ENCODE peak calls at places on chromosomes 12 and 14, in ten cellular contexts. One of them, this sample, is unnamed.

GRCh38 chr12:112214064-112214463 is 88.7 kb downstream of the TRAFD1 start:
- DNase-seq in GM03348: no peak
- DNase-seq in renal cortical epithelial cell: no peak
- DNase-seq in M059J: no peak
- DNase-seq in LoVo: no peak
- DNase-seq in CMK: no peak
- DNase-seq in HEK293T: no peak
- DNase-seq in HCT116: no peak
- DNase-seq in activated naive CD8-positive, alpha-beta T cell treated with anti-CD3 and anti-CD28 coated beads, Interleukin-2, amount 50 U/mL, for 24 hours: no peak
- DNase-seq in lower leg skin: no peak
- DNase-seq in this sample: no peak

GRCh38 chr12:107429006-107429698 is 256.4 kb upstream of the PWP1 start:
- DNase-seq in GM03348: no peak
- DNase-seq in renal cortical epithelial cell: no peak
- DNase-seq in M059J: no peak
- DNase-seq in LoVo: peak
- DNase-seq in CMK: no peak
- DNase-seq in HEK293T: no peak
- DNase-seq in HCT116: no peak
- DNase-seq in activated naive CD8-positive, alpha-beta T cell treated with anti-CD3 and anti-CD28 coated beads, Interleukin-2, amount 50 U/mL, for 24 hours: no peak
- DNase-seq in lower leg skin: no peak
- DNase-seq in this sample: no peak

GRCh38 chr14:57199911-57200310 is 68.8 kb downstream of the EXOC5 start:
- DNase-seq in GM03348: peak
- DNase-seq in renal cortical epithelial cell: peak
- DNase-seq in M059J: peak
- DNase-seq in LoVo: no peak
- DNase-seq in CMK: no peak
- DNase-seq in HEK293T: no peak
- DNase-seq in HCT116: no peak
- DNase-seq in activated naive CD8-positive, alpha-beta T cell treated with anti-CD3 and anti-CD28 coated beads, Interleukin-2, amount 50 U/mL, for 24 hours: peak
- DNase-seq in lower leg skin: no peak
- DNase-seq in this sample: no peak

GRCh38 chr14:95481391-95482022 is 34.9 kb downstream of the SYNE3 start:
- DNase-seq in GM03348: no peak
- DNase-seq in renal cortical epithelial cell: no peak
- DNase-seq in M059J: no peak
- DNase-seq in LoVo: no peak
- DNase-seq in CMK: no peak
- DNase-seq in HEK293T: no peak
- DNase-seq in HCT116: no peak
- DNase-seq in activated naive CD8-positive, alpha-beta T cell treated with anti-CD3 and anti-CD28 coated beads, Interleukin-2, amount 50 U/mL, for 24 hours: no peak
- DNase-seq in lower leg skin: no peak
- DNase-seq in this sample: no peak

GRCh38 chr12:52903285-52903854 is 1.5 kb downstream of the KRT8 start:
- DNase-seq in GM03348: peak
- DNase-seq in renal cortical epithelial cell: peak
- DNase-seq in M059J: peak
- DNase-seq in LoVo: peak
- DNase-seq in CMK: no peak
- DNase-seq in HEK293T: peak
- DNase-seq in HCT116: no peak
- DNase-seq in activated naive CD8-positive, alpha-beta T cell treated with anti-CD3 and anti-CD28 coated beads, Interleukin-2, amount 50 U/mL, for 24 hours: peak
- DNase-seq in lower leg skin: peak
- DNase-seq in this sample: peak

GRCh38 chr12:9742665-9743064 is 9.8 kb upstream of the CLECL1 start:
- DNase-seq in GM03348: no peak
- DNase-seq in renal cortical epithelial cell: no peak
- DNase-seq in M059J: no peak
- DNase-seq in LoVo: no peak
- DNase-seq in CMK: no peak
- DNase-seq in HEK293T: no peak
- DNase-seq in HCT116: no peak
- DNase-seq in activated naive CD8-positive, alpha-beta T cell treated with anti-CD3 and anti-CD28 coated beads, Interleukin-2, amount 50 U/mL, for 24 hours: no peak
- DNase-seq in lower leg skin: no peak
- DNase-seq in this sample: no peak

GRCh38 chr12:120468846-120469449 is 600 bp downstream of the SRSF9 start:
- DNase-seq in GM03348: peak
- DNase-seq in renal cortical epithelial cell: no peak
- DNase-seq in M059J: peak
- DNase-seq in LoVo: no peak
- DNase-seq in CMK: peak
- DNase-seq in HEK293T: peak
- DNase-seq in HCT116: no peak
- DNase-seq in activated naive CD8-positive, alpha-beta T cell treated with anti-CD3 and anti-CD28 coated beads, Interleukin-2, amount 50 U/mL, for 24 hours: peak
- DNase-seq in lower leg skin: peak
- DNase-seq in this sample: peak

GRCh38 chr14:55389330-55389729 is 22.3 kb downstream of the ATG14 start:
- DNase-seq in GM03348: peak
- DNase-seq in renal cortical epithelial cell: peak
- DNase-seq in M059J: peak
- DNase-seq in LoVo: no peak
- DNase-seq in CMK: no peak
- DNase-seq in HEK293T: no peak
- DNase-seq in HCT116: no peak
- DNase-seq in activated naive CD8-positive, alpha-beta T cell treated with anti-CD3 and anti-CD28 coated beads, Interleukin-2, amount 50 U/mL, for 24 hours: no peak
- DNase-seq in lower leg skin: no peak
- DNase-seq in this sample: no peak

GRCh38 chr12:54262403-54262925 is 17.5 kb downstream of the CBX5 start:
- DNase-seq in GM03348: peak
- DNase-seq in renal cortical epithelial cell: peak
- DNase-seq in M059J: peak
- DNase-seq in LoVo: peak
- DNase-seq in CMK: no peak
- DNase-seq in HEK293T: no peak
- DNase-seq in HCT116: no peak
- DNase-seq in activated naive CD8-positive, alpha-beta T cell treated with anti-CD3 and anti-CD28 coated beads, Interleukin-2, amount 50 U/mL, for 24 hours: no peak
- DNase-seq in lower leg skin: no peak
- DNase-seq in this sample: no peak

GRCh38 chr14:69464829-69465228 is 19.7 kb upstream of the PLEKHD1 start:
- DNase-seq in GM03348: no peak
- DNase-seq in renal cortical epithelial cell: peak
- DNase-seq in M059J: peak
- DNase-seq in LoVo: peak
- DNase-seq in CMK: no peak
- DNase-seq in HEK293T: no peak
- DNase-seq in HCT116: no peak
- DNase-seq in activated naive CD8-positive, alpha-beta T cell treated with anti-CD3 and anti-CD28 coated beads, Interleukin-2, amount 50 U/mL, for 24 hours: no peak
- DNase-seq in lower leg skin: peak
- DNase-seq in this sample: no peak

GRCh38 chr14:64758025-64758521 is 53.8 kb downstream of the PLEKHG3 start:
- DNase-seq in GM03348: no peak
- DNase-seq in renal cortical epithelial cell: peak
- DNase-seq in M059J: peak
- DNase-seq in LoVo: no peak
- DNase-seq in CMK: no peak
- DNase-seq in HEK293T: no peak
- DNase-seq in HCT116: no peak
- DNase-seq in activated naive CD8-positive, alpha-beta T cell treated with anti-CD3 and anti-CD28 coated beads, Interleukin-2, amount 50 U/mL, for 24 hours: no peak
- DNase-seq in lower leg skin: no peak
- DNase-seq in this sample: no peak

GRCh38 chr12:6724409-6724797 is 557 bp downstream of the COPS7A start:
- DNase-seq in GM03348: peak
- DNase-seq in renal cortical epithelial cell: peak
- DNase-seq in M059J: peak
- DNase-seq in LoVo: peak
- DNase-seq in CMK: no peak
- DNase-seq in HEK293T: peak
- DNase-seq in HCT116: no peak
- DNase-seq in activated naive CD8-positive, alpha-beta T cell treated with anti-CD3 and anti-CD28 coated beads, Interleukin-2, amount 50 U/mL, for 24 hours: peak
- DNase-seq in lower leg skin: no peak
- DNase-seq in this sample: no peak

This sample was measured in NCI-H526 treated with DMSO at 0.1 percent for 48 hours.